ENCODE peak calls at places on chromosomes 12 and 14, in five cellular contexts. One of them, this sample, is unnamed.

GRCh38 chr14:72611956-72612500 is 281.9 kb downstream of the DPF3 start:
- DNase-seq in Calu3: no peak
- DNase-seq in cardiac fibroblast: no peak
- DNase-seq in hepatic stellate cell: no peak
- DNase-seq in NCI-H510A treated with DMSO at 0.1 percent for 48 hours: no peak
- DNase-seq in this sample: peak; percentile 16

GRCh38 chr12:7129647-7130536 is at the start of gene CLSTN3:
- DNase-seq in hepatic stellate cell: peak; percentile 100
- DNase-seq in Calu3: peak; percentile 82
- DNase-seq in NCI-H510A treated with DMSO at 0.1 percent for 48 hours: peak; percentile 59
- DNase-seq in cardiac fibroblast: peak; percentile 91
- DNase-seq in this sample: peak; percentile 68

GRCh38 chr12:88736031-88736430 is 155.8 kb upstream of the KITLG start:
- DNase-seq in hepatic stellate cell: no peak
- DNase-seq in cardiac fibroblast: no peak
- DNase-seq in Calu3: no peak
- DNase-seq in NCI-H510A treated with DMSO at 0.1 percent for 48 hours: no peak
- DNase-seq in this sample: no peak

GRCh38 chr14:26888592-26888991 is 290.8 kb upstream of the NOVA1 start:
- DNase-seq in NCI-H510A treated with DMSO at 0.1 percent for 48 hours: no peak
- DNase-seq in Calu3: no peak
- DNase-seq in cardiac fibroblast: no peak
- DNase-seq in hepatic stellate cell: no peak
- DNase-seq in this sample: no peak

GRCh38 chr12:109099426-109100020 is 2.1 kb downstream of the UNG start:
- DNase-seq in hepatic stellate cell: no peak
- DNase-seq in NCI-H510A treated with DMSO at 0.1 percent for 48 hours: no peak
- DNase-seq in cardiac fibroblast: no peak
- DNase-seq in Calu3: no peak
- DNase-seq in this sample: no peak

GRCh38 chr14:59126714-59127436 is 61.6 kb upstream of the DAAM1 start:
- DNase-seq in hepatic stellate cell: peak; percentile 48
- DNase-seq in Calu3: peak; percentile 26
- DNase-seq in NCI-H510A treated with DMSO at 0.1 percent for 48 hours: peak; percentile 90
- DNase-seq in cardiac fibroblast: peak; percentile 79
- DNase-seq in this sample: no peak

GRCh38 chr12:52871291-52871961 is 22.6 kb upstream of the KRT78 start:
- DNase-seq in Calu3: peak; percentile 54
- DNase-seq in NCI-H510A treated with DMSO at 0.1 percent for 48 hours: no peak
- DNase-seq in hepatic stellate cell: peak; percentile 87
- DNase-seq in cardiac fibroblast: peak; percentile 83
- DNase-seq in this sample: peak; percentile 72

GRCh38 chr14:103066399-103066798 is 9.1 kb upstream of the CDC42BPB start:
- DNase-seq in hepatic stellate cell: no peak
- DNase-seq in Calu3: no peak
- DNase-seq in cardiac fibroblast: peak; percentile 53
- DNase-seq in NCI-H510A treated with DMSO at 0.1 percent for 48 hours: no peak
- DNase-seq in this sample: no peak

GRCh38 chr12:93699271-93700141 is 22.3 kb downstream of the CRADD start:
- DNase-seq in Calu3: no peak
- DNase-seq in hepatic stellate cell: no peak
- DNase-seq in cardiac fibroblast: peak; percentile 42
- DNase-seq in NCI-H510A treated with DMSO at 0.1 percent for 48 hours: no peak
- DNase-seq in this sample: no peak

GRCh38 chr12:79344855-79345840 is 345.6 kb downstream of the PAWR start:
- DNase-seq in hepatic stellate cell: peak; percentile 2
- DNase-seq in cardiac fibroblast: peak; percentile 29
- DNase-seq in Calu3: peak; percentile 74
- DNase-seq in NCI-H510A treated with DMSO at 0.1 percent for 48 hours: peak; percentile 85
- DNase-seq in this sample: no peak

GRCh38 chr12:27076930-27077329 is 5.4 kb downstream of the C12orf71 start:
- DNase-seq in cardiac fibroblast: no peak
- DNase-seq in hepatic stellate cell: no peak
- DNase-seq in Calu3: no peak
- DNase-seq in NCI-H510A treated with DMSO at 0.1 percent for 48 hours: no peak
- DNase-seq in this sample: no peak

This sample was measured in right atrium auricular region.